ENCODE peak calls at places on chromosomes 12 and 14, in six cellular contexts. One of them, this sample, is unnamed.

GRCh38 chr12:1459339-1459738 is 135.0 kb downstream of the FBXL14 start:
- DNase-seq in Peyer's patch: no peak
- DNase-seq in heart left ventricle: no peak
- DNase-seq in endothelial cell of umbilical vein: no peak
- DNase-seq in aorta: no peak
- DNase-seq in CD8-positive, alpha-beta T cell: no peak
- DNase-seq in this sample: no peak

GRCh38 chr14:56821807-56822615 is 11.7 kb upstream of the OTX2 start:
- DNase-seq in Peyer's patch: no peak
- DNase-seq in heart left ventricle: no peak
- DNase-seq in endothelial cell of umbilical vein: no peak
- DNase-seq in aorta: no peak
- DNase-seq in CD8-positive, alpha-beta T cell: no peak
- DNase-seq in this sample: no peak

GRCh38 chr12:85441740-85442139 is 161.7 kb downstream of the ALX1 start:
- DNase-seq in Peyer's patch: no peak
- DNase-seq in heart left ventricle: no peak
- DNase-seq in endothelial cell of umbilical vein: peak
- DNase-seq in aorta: no peak
- DNase-seq in CD8-positive, alpha-beta T cell: no peak
- DNase-seq in this sample: no peak

GRCh38 chr12:4909397-4909733 is 340 bp upstream of the KCNA1 start:
- DNase-seq in Peyer's patch: no peak
- DNase-seq in heart left ventricle: no peak
- DNase-seq in endothelial cell of umbilical vein: no peak
- DNase-seq in aorta: peak
- DNase-seq in CD8-positive, alpha-beta T cell: no peak
- DNase-seq in this sample: no peak

GRCh38 chr12:17278946-17279345 is 673.0 kb upstream of the LMO3 start:
- DNase-seq in Peyer's patch: no peak
- DNase-seq in heart left ventricle: no peak
- DNase-seq in endothelial cell of umbilical vein: no peak
- DNase-seq in aorta: no peak
- DNase-seq in CD8-positive, alpha-beta T cell: no peak
- DNase-seq in this sample: no peak

GRCh38 chr14:51472881-51473280 is 178.8 kb upstream of the FRMD6 start:
- DNase-seq in Peyer's patch: no peak
- DNase-seq in heart left ventricle: no peak
- DNase-seq in endothelial cell of umbilical vein: peak
- DNase-seq in aorta: no peak
- DNase-seq in CD8-positive, alpha-beta T cell: no peak
- DNase-seq in this sample: no peak

GRCh38 chr12:75632452-75632851 is 121.0 kb upstream of the KRR1 start:
- DNase-seq in Peyer's patch: no peak
- DNase-seq in heart left ventricle: no peak
- DNase-seq in endothelial cell of umbilical vein: peak
- DNase-seq in aorta: no peak
- DNase-seq in CD8-positive, alpha-beta T cell: no peak
- DNase-seq in this sample: no peak

GRCh38 chr12:33296529-33296928 is 143.1 kb downstream of the SYT10 start:
- DNase-seq in Peyer's patch: no peak
- DNase-seq in heart left ventricle: no peak
- DNase-seq in endothelial cell of umbilical vein: no peak
- DNase-seq in aorta: no peak
- DNase-seq in CD8-positive, alpha-beta T cell: no peak
- DNase-seq in this sample: no peak

GRCh38 chr12:52052471-52053186 is 1.4 kb downstream of the NR4A1 start:
- DNase-seq in Peyer's patch: peak
- DNase-seq in heart left ventricle: no peak
- DNase-seq in endothelial cell of umbilical vein: no peak
- DNase-seq in aorta: no peak
- DNase-seq in CD8-positive, alpha-beta T cell: no peak
- DNase-seq in this sample: peak

GRCh38 chr12:92676710-92677109 is 26.1 kb upstream of the PLEKHG7 start:
- DNase-seq in Peyer's patch: no peak
- DNase-seq in heart left ventricle: no peak
- DNase-seq in endothelial cell of umbilical vein: no peak
- DNase-seq in aorta: no peak
- DNase-seq in CD8-positive, alpha-beta T cell: no peak
- DNase-seq in this sample: no peak

GRCh38 chr14:72948481-72949138 is 22.3 kb downstream of the DCAF4 start:
- DNase-seq in Peyer's patch: peak
- DNase-seq in heart left ventricle: no peak
- DNase-seq in endothelial cell of umbilical vein: peak
- DNase-seq in aorta: peak
- DNase-seq in CD8-positive, alpha-beta T cell: peak
- DNase-seq in this sample: peak

GRCh38 chr12:20555771-20556170 is 139.4 kb upstream of the SLCO1C1 start:
- DNase-seq in Peyer's patch: no peak
- DNase-seq in heart left ventricle: no peak
- DNase-seq in endothelial cell of umbilical vein: peak
- DNase-seq in aorta: no peak
- DNase-seq in CD8-positive, alpha-beta T cell: no peak
- DNase-seq in this sample: no peak

GRCh38 chr12:122058750-122059149 is 19.8 kb upstream of the MLXIP start:
- DNase-seq in Peyer's patch: no peak
- DNase-seq in heart left ventricle: no peak
- DNase-seq in endothelial cell of umbilical vein: peak
- DNase-seq in aorta: no peak
- DNase-seq in CD8-positive, alpha-beta T cell: no peak
- DNase-seq in this sample: no peak

GRCh38 chr12:66491812-66492361 is 187.0 kb downstream of the GRIP1 start:
- DNase-seq in Peyer's patch: no peak
- DNase-seq in heart left ventricle: no peak
- DNase-seq in endothelial cell of umbilical vein: no peak
- DNase-seq in aorta: no peak
- DNase-seq in CD8-positive, alpha-beta T cell: no peak
- DNase-seq in this sample: no peak

GRCh38 chr14:99534863-99535262 is 53.7 kb downstream of the CCNK start:
- DNase-seq in Peyer's patch: no peak
- DNase-seq in heart left ventricle: peak
- DNase-seq in endothelial cell of umbilical vein: no peak
- DNase-seq in aorta: no peak
- DNase-seq in CD8-positive, alpha-beta T cell: no peak
- DNase-seq in this sample: no peak

GRCh38 chr14:101965796-101966718 is 1.7 kb downstream of the DYNC1H1 start:
- DNase-seq in Peyer's patch: no peak
- DNase-seq in heart left ventricle: no peak
- DNase-seq in endothelial cell of umbilical vein: peak
- DNase-seq in aorta: no peak
- DNase-seq in CD8-positive, alpha-beta T cell: no peak
- DNase-seq in this sample: peak

GRCh38 chr14:67393689-67394088 is 18.3 kb downstream of the PLEK2 start:
- DNase-seq in Peyer's patch: no peak
- DNase-seq in heart left ventricle: no peak
- DNase-seq in endothelial cell of umbilical vein: no peak
- DNase-seq in aorta: no peak
- DNase-seq in CD8-positive, alpha-beta T cell: no peak
- DNase-seq in this sample: peak
- H3K27ac ChIP-seq in Peyer's patch: no peak
- H3K27ac ChIP-seq in heart left ventricle: no peak
- H3K27ac ChIP-seq in endothelial cell of umbilical vein: no peak
- H3K27ac ChIP-seq in aorta: no peak
- H3K27ac ChIP-seq in CD8-positive, alpha-beta T cell: no peak
- H3K27ac ChIP-seq in this sample: no peak

GRCh38 chr14:74531467-74531866 is 37.9 kb downstream of the ISCA2 start:
- DNase-seq in Peyer's patch: no peak
- DNase-seq in heart left ventricle: no peak
- DNase-seq in endothelial cell of umbilical vein: peak
- DNase-seq in aorta: no peak
- DNase-seq in CD8-positive, alpha-beta T cell: no peak
- DNase-seq in this sample: peak
- H3K27ac ChIP-seq in Peyer's patch: no peak
- H3K27ac ChIP-seq in heart left ventricle: no peak
- H3K27ac ChIP-seq in endothelial cell of umbilical vein: no peak
- H3K27ac ChIP-seq in aorta: no peak
- H3K27ac ChIP-seq in CD8-positive, alpha-beta T cell: no peak
- H3K27ac ChIP-seq in this sample: no peak

DNA sequence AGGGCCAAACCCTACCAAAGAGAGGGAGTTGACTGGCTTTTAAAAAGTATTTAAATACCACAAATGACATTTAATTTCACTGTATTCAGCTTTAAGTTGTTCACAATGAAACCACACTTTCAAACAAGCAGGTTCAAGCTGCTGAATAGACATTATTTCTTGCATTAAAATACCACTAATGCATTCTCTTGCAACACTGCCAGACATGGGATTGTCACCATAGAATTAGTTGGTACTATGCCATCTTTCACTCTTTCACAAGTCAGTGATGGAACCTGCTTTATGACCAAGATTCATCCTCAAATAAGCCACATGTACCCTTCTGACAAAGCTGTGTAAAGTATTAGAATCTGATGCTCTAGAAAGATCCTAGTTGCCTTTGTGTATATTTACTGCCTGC is 239.4 kb downstream of the PAWR start:
- DNase-seq in Peyer's patch: no peak
- DNase-seq in heart left ventricle: no peak
- DNase-seq in endothelial cell of umbilical vein: no peak
- DNase-seq in aorta: no peak
- DNase-seq in CD8-positive, alpha-beta T cell: no peak
- DNase-seq in this sample: no peak
- H3K27ac ChIP-seq in Peyer's patch: no peak
- H3K27ac ChIP-seq in heart left ventricle: no peak
- H3K27ac ChIP-seq in endothelial cell of umbilical vein: peak
- H3K27ac ChIP-seq in aorta: no peak
- H3K27ac ChIP-seq in CD8-positive, alpha-beta T cell: no peak
- H3K27ac ChIP-seq in this sample: no peak

GRCh38 chr14:21084396-21084795 is 14.1 kb downstream of the ZNF219 start:
- DNase-seq in Peyer's patch: no peak
- DNase-seq in heart left ventricle: no peak
- DNase-seq in endothelial cell of umbilical vein: no peak
- DNase-seq in aorta: no peak
- DNase-seq in CD8-positive, alpha-beta T cell: no peak
- DNase-seq in this sample: no peak
- H3K27ac ChIP-seq in Peyer's patch: no peak
- H3K27ac ChIP-seq in heart left ventricle: no peak
- H3K27ac ChIP-seq in endothelial cell of umbilical vein: no peak
- H3K27ac ChIP-seq in aorta: no peak
- H3K27ac ChIP-seq in CD8-positive, alpha-beta T cell: no peak
- H3K27ac ChIP-seq in this sample: no peak

GRCh38 chr12:104215638-104216297 is at the start of gene TXNRD1:
- DNase-seq in Peyer's patch: peak
- DNase-seq in heart left ventricle: peak
- DNase-seq in endothelial cell of umbilical vein: peak
- DNase-seq in aorta: peak
- DNase-seq in CD8-positive, alpha-beta T cell: peak
- DNase-seq in this sample: peak
- H3K27ac ChIP-seq in Peyer's patch: peak
- H3K27ac ChIP-seq in heart left ventricle: peak
- H3K27ac ChIP-seq in endothelial cell of umbilical vein: peak
- H3K27ac ChIP-seq in aorta: peak
- H3K27ac ChIP-seq in CD8-positive, alpha-beta T cell: peak
- H3K27ac ChIP-seq in this sample: peak

DNA sequence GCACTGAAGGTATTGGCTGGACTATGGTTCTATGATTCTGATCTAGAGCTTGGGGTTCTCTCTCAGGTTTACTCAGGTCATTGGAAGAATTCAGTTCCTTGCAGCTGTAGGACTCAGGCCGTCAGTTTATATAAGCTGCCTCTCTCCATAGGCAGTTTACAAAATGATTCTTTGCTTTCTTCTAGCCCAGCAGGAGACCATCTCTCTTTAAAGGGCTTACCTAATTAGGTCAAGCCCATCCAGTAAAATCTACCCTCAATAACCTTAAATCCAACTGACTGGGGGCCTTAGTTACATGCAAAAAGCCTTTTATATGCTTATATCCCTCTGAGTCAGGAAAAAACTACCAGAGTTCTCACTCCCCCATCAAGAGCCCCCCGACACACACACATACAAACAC is 80.5 kb upstream of the GARIN6 start:
- DNase-seq in Peyer's patch: no peak
- DNase-seq in heart left ventricle: no peak
- DNase-seq in endothelial cell of umbilical vein: no peak
- DNase-seq in aorta: no peak
- DNase-seq in CD8-positive, alpha-beta T cell: no peak
- DNase-seq in this sample: no peak
- H3K27ac ChIP-seq in Peyer's patch: no peak
- H3K27ac ChIP-seq in heart left ventricle: no peak
- H3K27ac ChIP-seq in endothelial cell of umbilical vein: no peak
- H3K27ac ChIP-seq in aorta: no peak
- H3K27ac ChIP-seq in CD8-positive, alpha-beta T cell: no peak
- H3K27ac ChIP-seq in this sample: no peak

GRCh38 chr12:57751788-57752667 is at the start of gene CDK4:
- DNase-seq in Peyer's patch: peak
- DNase-seq in heart left ventricle: peak
- DNase-seq in endothelial cell of umbilical vein: peak
- DNase-seq in aorta: peak
- DNase-seq in CD8-positive, alpha-beta T cell: peak
- DNase-seq in this sample: peak

GRCh38 chr12:57750561-57751431 is 1.3 kb downstream of the CDK4 start:
- DNase-seq in Peyer's patch: no peak
- DNase-seq in heart left ventricle: no peak
- DNase-seq in endothelial cell of umbilical vein: no peak
- DNase-seq in aorta: no peak
- DNase-seq in CD8-positive, alpha-beta T cell: no peak
- DNase-seq in this sample: no peak

GRCh38 chr12:57751432-57751787 is 700 bp downstream of the CDK4 start:
- DNase-seq in Peyer's patch: no peak
- DNase-seq in heart left ventricle: no peak
- DNase-seq in endothelial cell of umbilical vein: no peak
- DNase-seq in aorta: no peak
- DNase-seq in CD8-positive, alpha-beta T cell: no peak
- DNase-seq in this sample: no peak

GRCh38 chr12:57753938-57754337 is 965 bp upstream of the MARCHF9 start:
- DNase-seq in Peyer's patch: no peak
- DNase-seq in heart left ventricle: no peak
- DNase-seq in endothelial cell of umbilical vein: no peak
- DNase-seq in aorta: no peak
- DNase-seq in CD8-positive, alpha-beta T cell: no peak
- DNase-seq in this sample: no peak

GRCh38 chr12:57752668-57753000 is 524 bp upstream of the CDK4 start:
- DNase-seq in Peyer's patch: no peak
- DNase-seq in heart left ventricle: no peak
- DNase-seq in endothelial cell of umbilical vein: no peak
- DNase-seq in aorta: no peak
- DNase-seq in CD8-positive, alpha-beta T cell: no peak
- DNase-seq in this sample: no peak
- H3K27ac ChIP-seq in Peyer's patch: peak
- H3K27ac ChIP-seq in heart left ventricle: peak
- H3K27ac ChIP-seq in endothelial cell of umbilical vein: no peak
- H3K27ac ChIP-seq in aorta: no peak
- H3K27ac ChIP-seq in CD8-positive, alpha-beta T cell: peak
- H3K27ac ChIP-seq in this sample: peak

GRCh38 chr12:117047810-117048584 is 51.2 kb downstream of the TESC start:
- DNase-seq in Peyer's patch: no peak
- DNase-seq in heart left ventricle: peak
- DNase-seq in endothelial cell of umbilical vein: peak
- DNase-seq in aorta: no peak
- DNase-seq in CD8-positive, alpha-beta T cell: no peak
- DNase-seq in this sample: no peak
- H3K27ac ChIP-seq in Peyer's patch: no peak
- H3K27ac ChIP-seq in heart left ventricle: peak
- H3K27ac ChIP-seq in endothelial cell of umbilical vein: no peak
- H3K27ac ChIP-seq in aorta: no peak
- H3K27ac ChIP-seq in CD8-positive, alpha-beta T cell: no peak
- H3K27ac ChIP-seq in this sample: no peak

This sample was measured in mammary epithelial cell.